ENCODE peak calls at places on chromosome 10, in six cellular contexts. P is frontal cortex, Q is GOT3, S is brain microvascular endothelial cell, B is fibroblast of lung, A is OCI-LY7. D is an unnamed sample.
A peak's percentile ranks its signal among the peaks of the same experiment; 100 is the strongest.

GRCh38 chr10:4434536-4435071 is 391.4 kb upstream of the AKR1E2 start:
- DNase-seq in P (no peak), Q (no peak), S (no peak), B (no peak), A (no peak), D (peak; percentile 18)

GRCh38 chr10:3197354-3198003 is 24.9 kb upstream of the PITRM1 start:
- DNase-seq in P (peak; percentile 63), Q (peak; percentile 34), S (peak; percentile 87), B (peak; percentile 82), A (peak; percentile 34), D (peak; percentile 91)

GRCh38 chr10:116800356-116800929 is 48.9 kb upstream of the ENO4 start:
- DNase-seq in P (no peak), Q (no peak), S (no peak), B (no peak), A (no peak), D (no peak)

GRCh38 chr10:69716711-69717560 is 84.8 kb upstream of the COL13A1 start:
- DNase-seq in P (no peak), Q (no peak), S (peak; percentile 39), B (peak; percentile 14), A (peak; percentile 59), D (peak; percentile 52)

GRCh38 chr10:44974628-44975431 is 3.8 kb downstream of the DEPP1 start:
- DNase-seq in P (peak; percentile 75), Q (no peak), S (peak; percentile 41), B (peak; percentile 47), A (peak; percentile 80), D (peak; percentile 64)

GRCh38 chr10:56973766-56974165 is 612.7 kb upstream of the ZWINT start:
- DNase-seq in P (no peak), Q (no peak), S (no peak), B (no peak), A (no peak), D (no peak)

GRCh38 chr10:84291389-84291788 is 37.0 kb upstream of the CCSER2 start:
- DNase-seq in P (no peak), Q (no peak), S (peak; percentile 66), B (peak; percentile 69), A (no peak), D (peak; percentile 80)

GRCh38 chr10:104304346-104304745 is 33.9 kb downstream of the ITPRIP start:
- DNase-seq in P (no peak), Q (no peak), S (no peak), B (no peak), A (no peak), D (no peak)

GRCh38 chr10:35778344-35778743 is 136.2 kb upstream of the FZD8 start:
- DNase-seq in P (no peak), Q (no peak), S (no peak), B (no peak), A (no peak), D (no peak)

GRCh38 chr10:15462253-15462885 is 91.3 kb upstream of the FAM171A1 start:
- DNase-seq in P (no peak), Q (no peak), S (no peak), B (no peak), A (no peak), D (peak; percentile 63)